ENCODE peak calls at places on chromosomes 1 and 21, in six cellular contexts. O is Kasumi-1; S is A549; X is GM03348; E is activated CD4-positive, alpha-beta T cell treated with anti-CD3 and anti-CD28 coated beads, Interleukin-2, amount 50 U/mL, for 48 hours; W is posterior cingulate gyrus. A is an unnamed sample.

GRCh38 chr1:172946814-172947507 is 103.8 kb downstream of the TNFSF18 start:
- DNase-seq in O (no peak), S (no peak), X (no peak), E (no peak), W (no peak), A (peak; percentile 67)

GRCh38 chr1:118158918-118159317 is 26.1 kb downstream of the SPAG17 start:
- DNase-seq in O (no peak), S (no peak), X (peak; percentile 74), E (no peak), W (no peak), A (peak; percentile 95)

GRCh38 chr1:50424045-50424939 is 1.0 kb upstream of the DMRTA2 start:
- DNase-seq in O (peak; percentile 11), S (no peak), X (no peak), E (no peak), W (no peak), A (no peak)

GRCh38 chr1:29687166-29687565 is 450.8 kb downstream of the PTPRU start:
- DNase-seq in O (no peak), S (no peak), X (no peak), E (no peak), W (no peak), A (peak; percentile 59)

GRCh38 chr1:25771246-25772114 is 28.5 kb upstream of the SELENON start:
- DNase-seq in O (peak; percentile 45), S (no peak), X (no peak), E (peak; percentile 31), W (no peak), A (no peak)

GRCh38 chr1:40133839-40134238 is 27.3 kb upstream of the RLF start:
- DNase-seq in O (no peak), S (no peak), X (no peak), E (no peak), W (no peak), A (no peak)

GRCh38 chr1:156803086-156803851 is 13.4 kb downstream of the SH2D2A start:
- DNase-seq in O (no peak), S (no peak), X (no peak), E (no peak), W (no peak), A (no peak)

GRCh38 chr1:2275796-2276536 is 47.8 kb downstream of the SKI start:
- DNase-seq in O (peak; percentile 22), S (no peak), X (peak; percentile 71), E (no peak), W (no peak), A (peak; percentile 67)

GRCh38 chr21:34989337-34990151 is 59.6 kb downstream of the RUNX1 start:
- DNase-seq in O (no peak), S (no peak), X (no peak), E (peak; percentile 66), W (no peak), A (peak; percentile 65)

GRCh38 chr1:41436281-41437010 is 48.0 kb downstream of the EDN2 start:
- DNase-seq in O (no peak), S (no peak), X (no peak), E (no peak), W (no peak), A (no peak)

GRCh38 chr1:10074059-10074854 is 41.5 kb downstream of the UBE4B start:
- DNase-seq in O (peak; percentile 98), S (peak; percentile 38), X (peak; percentile 94), E (peak; percentile 73), W (peak; percentile 60), A (peak; percentile 98)

GRCh38 chr1:116717318-116717717 is 36.9 kb upstream of the CD2 start:
- DNase-seq in O (no peak), S (no peak), X (no peak), E (no peak), W (no peak), A (no peak)

GRCh38 chr1:225467193-225468020 is 39.6 kb upstream of the LBR start:
- DNase-seq in O (peak; percentile 78), S (no peak), X (no peak), E (peak; percentile 80), W (no peak), A (no peak)

GRCh38 chr1:206609229-206609991 is 2.9 kb downstream of the EIF2D start:
- DNase-seq in O (no peak), S (no peak), X (no peak), E (no peak), W (no peak), A (no peak)

GRCh38 chr1:230112131-230112701 is 45.2 kb downstream of the GALNT2 start:
- DNase-seq in O (peak; percentile 77), S (no peak), X (no peak), E (no peak), W (peak; percentile 51), A (no peak)

GRCh38 chr1:248013229-248013710 is at the start of gene OR2L5:
- DNase-seq in O (no peak), S (no peak), X (no peak), E (no peak), W (no peak), A (no peak)

GRCh38 chr1:165688046-165688445 is 10.3 kb downstream of the ALDH9A1 start:
- DNase-seq in O (no peak), S (no peak), X (no peak), E (no peak), W (no peak), A (no peak)

GRCh38 chr1:48619529-48619928 is 147.5 kb upstream of the SPATA6 start:
- DNase-seq in O (no peak), S (peak; percentile 1), X (no peak), E (no peak), W (no peak), A (peak; percentile 44)

GRCh38 chr1:234368320-234369032 is 4.8 kb upstream of the COA6 start:
- DNase-seq in O (no peak), S (no peak), X (no peak), E (peak; percentile 38), W (no peak), A (no peak)

GRCh38 chr1:83857108-83857507 is 141.8 kb downstream of the TTLL7 start:
- DNase-seq in O (peak; percentile 21), S (no peak), X (peak; percentile 48), E (no peak), W (no peak), A (peak; percentile 61)